ENCODE peak calls at places on chromosome 16, in seven cellular contexts. G, V, L, Q, C, D and S are unnamed samples.

GRCh38 chr16:47258874-47259461 is 115.2 kb upstream of the NETO2 start:
- DNase-seq in G (no peak), V (peak), L (no peak), Q (no peak), C (peak), D (peak), S (peak)

GRCh38 chr16:87740441-87740840 is 25.3 kb downstream of the KLHDC4 start:
- DNase-seq in G (no peak), V (peak), L (peak), Q (no peak), C (no peak), D (peak), S (no peak)

GRCh38 chr16:84453061-84453752 is 51.3 kb downstream of the MEAK7 start:
- DNase-seq in G (no peak), V (no peak), L (no peak), Q (no peak), C (no peak), D (no peak), S (no peak)

GRCh38 chr16:12345349-12345748 is 368.8 kb downstream of the SNX29 start:
- DNase-seq in G (no peak), V (no peak), L (no peak), Q (no peak), C (no peak), D (no peak), S (no peak)

GRCh38 chr16:82031116-82032084 is 3.7 kb upstream of the HSD17B2 start:
- DNase-seq in G (peak), V (peak), L (no peak), Q (no peak), C (peak), D (peak), S (peak)

GRCh38 chr16:88303890-88304819 is 78.6 kb upstream of the ZNF469 start:
- DNase-seq in G (no peak), V (peak), L (peak), Q (no peak), C (no peak), D (peak), S (peak)

GRCh38 chr16:87746178-87746577 is 19.6 kb downstream of the KLHDC4 start:
- DNase-seq in G (no peak), V (no peak), L (no peak), Q (no peak), C (no peak), D (no peak), S (no peak)

GRCh38 chr16:86679490-86679889 is 101.1 kb downstream of the FOXL1 start:
- DNase-seq in G (no peak), V (no peak), L (no peak), Q (no peak), C (no peak), D (no peak), S (peak)

GRCh38 chr16:47977802-47978201 is 178.0 kb downstream of the ABCC12 start:
- DNase-seq in G (no peak), V (no peak), L (no peak), Q (no peak), C (no peak), D (no peak), S (no peak)

GRCh38 chr16:828891-829290 is 28.4 kb upstream of the GNG13 start:
- DNase-seq in G (no peak), V (no peak), L (no peak), Q (no peak), C (no peak), D (no peak), S (no peak)

GRCh38 chr16:641326-642188 is at the start of gene MCRIP2:
- DNase-seq in G (peak), V (peak), L (peak), Q (peak), C (peak), D (peak), S (peak)

GRCh38 chr16:66050991-66051390 is 315.5 kb upstream of the CDH5 start:
- DNase-seq in G (no peak), V (no peak), L (no peak), Q (no peak), C (no peak), D (no peak), S (no peak)

GRCh38 chr16:4924593-4925378 is 12.2 kb downstream of the PPL start:
- DNase-seq in G (no peak), V (no peak), L (no peak), Q (no peak), C (no peak), D (no peak), S (peak)

GRCh38 chr16:50611995-50612848 is 64.0 kb downstream of the NKD1 start:
- DNase-seq in G (no peak), V (no peak), L (no peak), Q (no peak), C (no peak), D (no peak), S (no peak)

GRCh38 chr16:64858076-64858475 is 263.8 kb downstream of the CDH11 start:
- DNase-seq in G (no peak), V (peak), L (no peak), Q (no peak), C (no peak), D (no peak), S (no peak)

GRCh38 chr16:61024180-61024900 is 1011.9 kb downstream of the CDH8 start:
- DNase-seq in G (no peak), V (no peak), L (no peak), Q (no peak), C (no peak), D (no peak), S (no peak)

GRCh38 chr16:17343028-17343427 is 127.7 kb downstream of the XYLT1 start:
- DNase-seq in G (no peak), V (no peak), L (no peak), Q (no peak), C (no peak), D (no peak), S (no peak)

GRCh38 chr16:70694088-70694487 is 8.2 kb upstream of the MTSS2 start:
- DNase-seq in G (no peak), V (peak), L (no peak), Q (no peak), C (peak), D (peak), S (peak)

GRCh38 chr16:51056331-51056730 is 94.7 kb downstream of the SALL1 start:
- DNase-seq in G (no peak), V (no peak), L (no peak), Q (no peak), C (no peak), D (no peak), S (no peak)

GRCh38 chr16:56493131-56493530 is 26.7 kb downstream of the BBS2 start:
- DNase-seq in G (no peak), V (peak), L (no peak), Q (no peak), C (no peak), D (no peak), S (peak)

GRCh38 chr16:48426244-48427135 is 41.3 kb upstream of the SIAH1 start:
- DNase-seq in G (no peak), V (peak), L (no peak), Q (no peak), C (no peak), D (peak), S (no peak)

GRCh38 chr16:57751539-57752202 is 16.1 kb downstream of the KATNB1 start:
- DNase-seq in G (peak), V (no peak), L (no peak), Q (no peak), C (no peak), D (no peak), S (no peak)

GRCh38 chr16:24685539-24686432 is 43.7 kb upstream of the TNRC6A start:
- DNase-seq in G (no peak), V (peak), L (peak), Q (peak), C (peak), D (peak), S (peak)

GRCh38 chr16:24692854-24693253 is 36.6 kb upstream of the TNRC6A start:
- DNase-seq in G (no peak), V (no peak), L (no peak), Q (no peak), C (no peak), D (no peak), S (no peak)

GRCh38 chr16:24688359-24688758 is 41.1 kb upstream of the TNRC6A start:
- DNase-seq in G (no peak), V (no peak), L (no peak), Q (no peak), C (no peak), D (no peak), S (no peak)

GRCh38 chr16:24686678-24687077 is 42.8 kb upstream of the TNRC6A start:
- DNase-seq in G (no peak), V (no peak), L (no peak), Q (no peak), C (no peak), D (no peak), S (no peak)

GRCh38 chr16:24689128-24689527 is 40.3 kb upstream of the TNRC6A start:
- DNase-seq in G (peak), V (peak), L (no peak), Q (no peak), C (peak), D (peak), S (peak)
- TF ChIP-seq CTCF in G (peak), V (peak), L (no peak), Q (peak), C (peak), D (peak), S (peak)

DNA sequence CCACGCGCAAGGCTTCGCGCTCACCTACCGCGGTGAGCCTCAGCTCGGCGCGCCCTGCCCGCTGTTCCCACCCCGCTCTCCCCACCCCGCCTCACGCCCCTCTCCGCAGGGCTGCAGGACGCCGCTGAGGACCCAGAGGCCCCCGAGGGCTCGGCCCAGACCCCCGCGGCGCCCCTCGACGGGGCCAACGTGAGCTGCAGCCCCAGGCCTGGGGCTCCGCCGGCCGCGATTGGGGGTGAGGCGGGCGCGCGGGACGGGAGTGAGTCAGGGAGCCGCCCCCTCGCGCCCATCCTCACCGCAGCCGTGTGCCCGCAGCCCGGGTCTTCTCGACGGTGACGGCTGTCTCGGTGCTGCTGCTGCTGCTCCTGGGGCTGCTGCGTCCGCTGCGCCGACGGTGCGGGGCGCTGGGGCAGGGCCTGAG is 1.9 kb upstream of the PAQR4 start:
- DNase-seq in G (no peak), V (no peak), L (no peak), Q (no peak), C (no peak), D (no peak), S (no peak)
- H3K4me3 ChIP-seq in G (no peak), V (no peak), L (no peak), Q (peak), C (no peak), D (no peak), S (no peak)

GRCh38 chr16:89599451-89599858 is 14.0 kb upstream of the DPEP1 start:
- DNase-seq in G (peak), V (no peak), L (no peak), Q (no peak), C (peak), D (no peak), S (peak)
- TF ChIP-seq CTCF in G (peak), V (peak), L (no peak), Q (no peak), C (peak), D (peak), S (peak)

GRCh38 chr16:68090526-68090925 is 5.4 kb downstream of the NFATC3 start:
- DNase-seq in G (no peak), V (no peak), L (no peak), Q (no peak), C (no peak), D (no peak), S (no peak)

GRCh38 chr16:68088130-68088972 is 3.2 kb downstream of the NFATC3 start:
- DNase-seq in G (no peak), V (no peak), L (no peak), Q (no peak), C (no peak), D (no peak), S (no peak)

GRCh38 chr16:68090109-68090508 is 4.9 kb downstream of the NFATC3 start:
- DNase-seq in G (no peak), V (no peak), L (no peak), Q (no peak), C (no peak), D (no peak), S (no peak)

GRCh38 chr16:68087688-68088087 is 2.5 kb downstream of the NFATC3 start:
- DNase-seq in G (no peak), V (no peak), L (no peak), Q (no peak), C (no peak), D (no peak), S (no peak)

DNA sequence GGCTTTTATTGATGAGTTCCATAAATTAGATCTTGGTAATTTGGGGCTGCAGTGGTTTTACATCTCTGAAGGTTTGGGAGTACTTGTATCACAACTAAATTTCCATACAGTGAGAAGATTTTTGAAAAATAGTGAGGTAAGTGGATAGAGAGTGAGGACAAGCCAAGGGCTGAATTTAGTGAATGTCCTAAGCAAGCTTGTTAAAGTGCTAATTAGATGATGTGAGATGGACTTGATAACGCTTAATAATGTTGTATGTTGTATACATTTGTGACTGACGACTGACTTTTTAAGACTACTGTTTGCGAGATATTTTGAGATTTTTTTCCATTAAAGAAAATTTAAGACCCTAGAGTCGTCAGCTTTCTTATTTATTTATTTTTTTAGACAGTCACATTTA is 3.9 kb downstream of the NFATC3 start:
- DNase-seq in G (no peak), V (no peak), L (no peak), Q (no peak), C (no peak), D (no peak), S (no peak)
- H3K4me3 ChIP-seq in G (no peak), V (no peak), L (no peak), Q (no peak), C (no peak), D (no peak), S (no peak)

GRCh38 chr16:16096161-16096857 is 127.0 kb downstream of the ABCC6 start:
- DNase-seq in G (no peak), V (peak), L (peak), Q (no peak), C (no peak), D (peak), S (no peak)
- TF ChIP-seq CTCF in G (no peak), V (peak), L (no peak), Q (no peak), C (no peak), D (peak), S (peak)

GRCh38 chr16:67277294-67277998 is 1.9 kb upstream of the PLEKHG4 start:
- DNase-seq in G (no peak), V (peak), L (peak), Q (no peak), C (peak), D (peak), S (peak)
- H3K4me3 ChIP-seq in G (no peak), V (peak), L (no peak), Q (no peak), C (peak), D (peak), S (peak)

GRCh38 chr16:21614896-21615295 is 15.5 kb downstream of the METTL9 start:
- DNase-seq in G (no peak), V (no peak), L (no peak), Q (no peak), C (no peak), D (no peak), S (no peak)
- TF ChIP-seq CTCF in G (no peak), V (no peak), L (no peak), Q (no peak), C (no peak), D (peak), S (peak)

GRCh38 chr16:74626741-74627416 is 20.0 kb upstream of the GLG1 start:
- DNase-seq in G (no peak), V (no peak), L (no peak), Q (no peak), C (no peak), D (peak), S (no peak)
- H3K4me3 ChIP-seq in G (no peak), V (no peak), L (no peak), Q (no peak), C (no peak), D (no peak), S (no peak)